ENCODE peak calls at places on chromosomes 11 and 22, in eight cellular contexts. One of them, this sample, is unnamed.

GRCh38 chr11:43931717-43932039 is 10.8 kb upstream of the C11orf96 start:
- DNase-seq in tibial nerve: no peak
- DNase-seq in D721Med: no peak
- DNase-seq in HFFc6: no peak
- DNase-seq in neural progenitor cell: peak; percentile 57
- DNase-seq in uterus: no peak
- DNase-seq in astrocyte of the spinal cord: no peak
- DNase-seq in fibroblast of the aortic adventitia: no peak
- DNase-seq in this sample: peak; percentile 70

GRCh38 chr11:11813288-11813962 is 28.3 kb upstream of the USP47 start:
- DNase-seq in tibial nerve: no peak
- DNase-seq in D721Med: no peak
- DNase-seq in HFFc6: peak; percentile 92
- DNase-seq in neural progenitor cell: no peak
- DNase-seq in uterus: peak; percentile 34
- DNase-seq in astrocyte of the spinal cord: peak; percentile 87
- DNase-seq in fibroblast of the aortic adventitia: peak; percentile 94
- DNase-seq in this sample: peak; percentile 94

GRCh38 chr11:83070878-83071640 is 638 bp downstream of the RAB30 start:
- DNase-seq in tibial nerve: peak; percentile 22
- DNase-seq in D721Med: no peak
- DNase-seq in HFFc6: no peak
- DNase-seq in neural progenitor cell: peak; percentile 60
- DNase-seq in uterus: peak; percentile 66
- DNase-seq in astrocyte of the spinal cord: peak; percentile 44
- DNase-seq in fibroblast of the aortic adventitia: peak; percentile 41
- DNase-seq in this sample: no peak

GRCh38 chr22:21766933-21767462 is 31.4 kb upstream of the YPEL1 start:
- DNase-seq in tibial nerve: no peak
- DNase-seq in D721Med: no peak
- DNase-seq in HFFc6: no peak
- DNase-seq in neural progenitor cell: no peak
- DNase-seq in uterus: no peak
- DNase-seq in astrocyte of the spinal cord: no peak
- DNase-seq in fibroblast of the aortic adventitia: no peak
- DNase-seq in this sample: no peak

GRCh38 chr11:66835762-66836405 is 7.4 kb upstream of the RCE1 start:
- DNase-seq in tibial nerve: no peak
- DNase-seq in D721Med: no peak
- DNase-seq in HFFc6: peak; percentile 38
- DNase-seq in neural progenitor cell: no peak
- DNase-seq in uterus: no peak
- DNase-seq in astrocyte of the spinal cord: peak; percentile 47
- DNase-seq in fibroblast of the aortic adventitia: peak; percentile 84
- DNase-seq in this sample: peak; percentile 37

GRCh38 chr11:64000026-64000739 is 13.9 kb downstream of the OTUB1 start:
- DNase-seq in tibial nerve: peak; percentile 49
- DNase-seq in D721Med: no peak
- DNase-seq in HFFc6: peak; percentile 22
- DNase-seq in neural progenitor cell: peak; percentile 91
- DNase-seq in uterus: peak; percentile 74
- DNase-seq in astrocyte of the spinal cord: peak; percentile 65
- DNase-seq in fibroblast of the aortic adventitia: peak; percentile 68
- DNase-seq in this sample: peak; percentile 100

GRCh38 chr11:35377262-35377661 is 42.1 kb downstream of the SLC1A2 start:
- DNase-seq in tibial nerve: no peak
- DNase-seq in D721Med: no peak
- DNase-seq in HFFc6: no peak
- DNase-seq in neural progenitor cell: no peak
- DNase-seq in uterus: no peak
- DNase-seq in astrocyte of the spinal cord: no peak
- DNase-seq in fibroblast of the aortic adventitia: no peak
- DNase-seq in this sample: no peak

GRCh38 chr11:68002575-68002942 is 1.3 kb downstream of the UNC93B1 start:
- DNase-seq in tibial nerve: no peak
- DNase-seq in D721Med: no peak
- DNase-seq in HFFc6: no peak
- DNase-seq in neural progenitor cell: no peak
- DNase-seq in uterus: no peak
- DNase-seq in astrocyte of the spinal cord: no peak
- DNase-seq in fibroblast of the aortic adventitia: no peak
- DNase-seq in this sample: peak; percentile 45

GRCh38 chr11:108994887-108995286 is 330.0 kb downstream of the DDX10 start:
- DNase-seq in tibial nerve: no peak
- DNase-seq in D721Med: no peak
- DNase-seq in HFFc6: no peak
- DNase-seq in neural progenitor cell: no peak
- DNase-seq in uterus: no peak
- DNase-seq in astrocyte of the spinal cord: no peak
- DNase-seq in fibroblast of the aortic adventitia: no peak
- DNase-seq in this sample: no peak

GRCh38 chr11:43944761-43945311 is 2.4 kb downstream of the C11orf96 start:
- DNase-seq in tibial nerve: peak; percentile 70
- DNase-seq in D721Med: peak; percentile 67
- DNase-seq in HFFc6: no peak
- DNase-seq in neural progenitor cell: peak; percentile 58
- DNase-seq in uterus: peak; percentile 76
- DNase-seq in astrocyte of the spinal cord: no peak
- DNase-seq in fibroblast of the aortic adventitia: no peak
- DNase-seq in this sample: peak; percentile 93

GRCh38 chr11:117642396-117642795 is 154.6 kb downstream of the DSCAML1 start:
- DNase-seq in tibial nerve: no peak
- DNase-seq in D721Med: no peak
- DNase-seq in HFFc6: no peak
- DNase-seq in neural progenitor cell: no peak
- DNase-seq in uterus: no peak
- DNase-seq in astrocyte of the spinal cord: no peak
- DNase-seq in fibroblast of the aortic adventitia: no peak
- DNase-seq in this sample: no peak

GRCh38 chr11:82942376-82942775 is 40.8 kb downstream of the DDIAS start:
- DNase-seq in tibial nerve: no peak
- DNase-seq in D721Med: no peak
- DNase-seq in HFFc6: no peak
- DNase-seq in neural progenitor cell: no peak
- DNase-seq in uterus: no peak
- DNase-seq in astrocyte of the spinal cord: no peak
- DNase-seq in fibroblast of the aortic adventitia: no peak
- DNase-seq in this sample: no peak

GRCh38 chr11:119172513-119172912 is 4.0 kb downstream of the NLRX1 start:
- DNase-seq in tibial nerve: no peak
- DNase-seq in D721Med: no peak
- DNase-seq in HFFc6: no peak
- DNase-seq in neural progenitor cell: no peak
- DNase-seq in uterus: no peak
- DNase-seq in astrocyte of the spinal cord: no peak
- DNase-seq in fibroblast of the aortic adventitia: no peak
- DNase-seq in this sample: peak; percentile 88

GRCh38 chr11:119166368-119167076 is 2.0 kb upstream of the NLRX1 start:
- DNase-seq in tibial nerve: no peak
- DNase-seq in D721Med: no peak
- DNase-seq in HFFc6: peak; percentile 38
- DNase-seq in neural progenitor cell: no peak
- DNase-seq in uterus: no peak
- DNase-seq in astrocyte of the spinal cord: peak; percentile 28
- DNase-seq in fibroblast of the aortic adventitia: peak; percentile 30
- DNase-seq in this sample: peak; percentile 93

GRCh38 chr11:119168471-119169271 is at the start of gene NLRX1:
- DNase-seq in tibial nerve: peak; percentile 58
- DNase-seq in D721Med: peak; percentile 76
- DNase-seq in HFFc6: peak; percentile 72
- DNase-seq in neural progenitor cell: peak; percentile 90
- DNase-seq in uterus: peak; percentile 80
- DNase-seq in astrocyte of the spinal cord: peak; percentile 81
- DNase-seq in fibroblast of the aortic adventitia: peak; percentile 82
- DNase-seq in this sample: peak; percentile 99

GRCh38 chr11:119167933-119168332 is 592 bp upstream of the NLRX1 start:
- DNase-seq in tibial nerve: no peak
- DNase-seq in D721Med: no peak
- DNase-seq in HFFc6: no peak
- DNase-seq in neural progenitor cell: no peak
- DNase-seq in uterus: no peak
- DNase-seq in astrocyte of the spinal cord: no peak
- DNase-seq in fibroblast of the aortic adventitia: no peak
- DNase-seq in this sample: peak; percentile 89

GRCh38 chr11:119169272-119169719 is 771 bp downstream of the NLRX1 start:
- DNase-seq in tibial nerve: no peak
- DNase-seq in D721Med: no peak
- DNase-seq in HFFc6: no peak
- DNase-seq in neural progenitor cell: peak; percentile 58
- DNase-seq in uterus: peak; percentile 60
- DNase-seq in astrocyte of the spinal cord: peak; percentile 29
- DNase-seq in fibroblast of the aortic adventitia: peak; percentile 35
- DNase-seq in this sample: peak; percentile 94
- TF ChIP-seq CTCF in tibial nerve: no peak
- TF ChIP-seq CTCF in D721Med: no peak
- TF ChIP-seq CTCF in HFFc6: no peak
- TF ChIP-seq CTCF in neural progenitor cell: no peak
- TF ChIP-seq CTCF in uterus: no peak
- TF ChIP-seq CTCF in astrocyte of the spinal cord: no peak
- TF ChIP-seq CTCF in fibroblast of the aortic adventitia: no peak
- TF ChIP-seq CTCF in this sample: no peak

DNA sequence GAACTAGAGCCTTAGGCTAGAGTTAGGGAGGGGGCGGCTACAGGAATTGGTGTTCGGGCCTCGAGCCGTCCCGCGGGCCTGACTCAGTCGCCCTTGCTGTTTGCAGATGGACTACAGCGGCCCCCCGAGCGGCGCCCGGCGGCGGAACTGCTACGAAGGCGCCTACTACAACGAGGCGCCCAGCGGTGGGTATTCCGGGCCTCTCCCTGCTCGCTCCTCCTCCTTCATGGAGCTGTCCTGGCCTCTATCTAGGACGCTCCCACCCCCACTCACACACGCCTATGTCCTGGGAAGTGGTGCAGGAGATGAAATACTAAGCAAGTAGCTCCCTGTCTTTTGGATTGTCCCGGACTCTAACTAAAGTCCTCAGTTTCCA is 1.4 kb downstream of the MYOD1 start:
- DNase-seq in tibial nerve: no peak
- DNase-seq in D721Med: no peak
- DNase-seq in HFFc6: no peak
- DNase-seq in neural progenitor cell: peak; percentile 56
- DNase-seq in uterus: no peak
- DNase-seq in astrocyte of the spinal cord: no peak
- DNase-seq in fibroblast of the aortic adventitia: no peak
- DNase-seq in this sample: peak; percentile 80
- TF ChIP-seq CTCF in tibial nerve: no peak
- TF ChIP-seq CTCF in D721Med: no peak
- TF ChIP-seq CTCF in HFFc6: no peak
- TF ChIP-seq CTCF in neural progenitor cell: no peak
- TF ChIP-seq CTCF in uterus: no peak
- TF ChIP-seq CTCF in astrocyte of the spinal cord: no peak
- TF ChIP-seq CTCF in fibroblast of the aortic adventitia: no peak
- TF ChIP-seq CTCF in this sample: no peak

GRCh38 chr22:26438006-26438405 is 8.9 kb downstream of the ASPHD2 start:
- DNase-seq in tibial nerve: no peak
- DNase-seq in D721Med: no peak
- DNase-seq in HFFc6: no peak
- DNase-seq in neural progenitor cell: peak; percentile 23
- DNase-seq in uterus: no peak
- DNase-seq in astrocyte of the spinal cord: no peak
- DNase-seq in fibroblast of the aortic adventitia: no peak
- DNase-seq in this sample: no peak
- TF ChIP-seq CTCF in tibial nerve: no peak
- TF ChIP-seq CTCF in D721Med: no peak
- TF ChIP-seq CTCF in HFFc6: no peak
- TF ChIP-seq CTCF in neural progenitor cell: peak; percentile 8
- TF ChIP-seq CTCF in uterus: no peak
- TF ChIP-seq CTCF in astrocyte of the spinal cord: no peak
- TF ChIP-seq CTCF in fibroblast of the aortic adventitia: no peak
- TF ChIP-seq CTCF in this sample: no peak

GRCh38 chr22:23862103-23862502 is 4.4 kb downstream of the SLC2A11 start:
- DNase-seq in tibial nerve: no peak
- DNase-seq in D721Med: no peak
- DNase-seq in HFFc6: peak; percentile 36
- DNase-seq in neural progenitor cell: peak; percentile 68
- DNase-seq in uterus: no peak
- DNase-seq in astrocyte of the spinal cord: peak; percentile 39
- DNase-seq in fibroblast of the aortic adventitia: peak; percentile 63
- DNase-seq in this sample: peak; percentile 90
- TF ChIP-seq CTCF in tibial nerve: no peak
- TF ChIP-seq CTCF in D721Med: peak; percentile 82
- TF ChIP-seq CTCF in HFFc6: peak; percentile 79
- TF ChIP-seq CTCF in neural progenitor cell: peak; percentile 64
- TF ChIP-seq CTCF in uterus: peak; percentile 8
- TF ChIP-seq CTCF in astrocyte of the spinal cord: peak; percentile 80
- TF ChIP-seq CTCF in fibroblast of the aortic adventitia: peak; percentile 76
- TF ChIP-seq CTCF in this sample: peak; percentile 70

GRCh38 chr11:34356130-34356529 is 1.7 kb downstream of the ABTB2 start:
- DNase-seq in tibial nerve: no peak
- DNase-seq in D721Med: no peak
- DNase-seq in HFFc6: no peak
- DNase-seq in neural progenitor cell: peak; percentile 44
- DNase-seq in uterus: no peak
- DNase-seq in astrocyte of the spinal cord: no peak
- DNase-seq in fibroblast of the aortic adventitia: no peak
- DNase-seq in this sample: no peak
- TF ChIP-seq CTCF in tibial nerve: no peak
- TF ChIP-seq CTCF in D721Med: peak; percentile 24
- TF ChIP-seq CTCF in HFFc6: no peak
- TF ChIP-seq CTCF in neural progenitor cell: peak; percentile 37
- TF ChIP-seq CTCF in uterus: no peak
- TF ChIP-seq CTCF in astrocyte of the spinal cord: peak; percentile 18
- TF ChIP-seq CTCF in fibroblast of the aortic adventitia: no peak
- TF ChIP-seq CTCF in this sample: no peak

GRCh38 chr22:28741758-28742561 is at the start of the genes CHEK2 and HSCB:
- DNase-seq in tibial nerve: peak; percentile 98
- DNase-seq in D721Med: peak; percentile 40
- DNase-seq in HFFc6: peak; percentile 98
- DNase-seq in neural progenitor cell: peak; percentile 99
- DNase-seq in uterus: peak; percentile 98
- DNase-seq in astrocyte of the spinal cord: peak; percentile 99
- DNase-seq in fibroblast of the aortic adventitia: peak; percentile 99
- DNase-seq in this sample: peak; percentile 98
- TF ChIP-seq CTCF in tibial nerve: peak; percentile 47
- TF ChIP-seq CTCF in D721Med: peak; percentile 21
- TF ChIP-seq CTCF in HFFc6: peak; percentile 36
- TF ChIP-seq CTCF in neural progenitor cell: peak; percentile 40
- TF ChIP-seq CTCF in uterus: no peak
- TF ChIP-seq CTCF in astrocyte of the spinal cord: no peak
- TF ChIP-seq CTCF in fibroblast of the aortic adventitia: peak; percentile 13
- TF ChIP-seq CTCF in this sample: no peak

DNA sequence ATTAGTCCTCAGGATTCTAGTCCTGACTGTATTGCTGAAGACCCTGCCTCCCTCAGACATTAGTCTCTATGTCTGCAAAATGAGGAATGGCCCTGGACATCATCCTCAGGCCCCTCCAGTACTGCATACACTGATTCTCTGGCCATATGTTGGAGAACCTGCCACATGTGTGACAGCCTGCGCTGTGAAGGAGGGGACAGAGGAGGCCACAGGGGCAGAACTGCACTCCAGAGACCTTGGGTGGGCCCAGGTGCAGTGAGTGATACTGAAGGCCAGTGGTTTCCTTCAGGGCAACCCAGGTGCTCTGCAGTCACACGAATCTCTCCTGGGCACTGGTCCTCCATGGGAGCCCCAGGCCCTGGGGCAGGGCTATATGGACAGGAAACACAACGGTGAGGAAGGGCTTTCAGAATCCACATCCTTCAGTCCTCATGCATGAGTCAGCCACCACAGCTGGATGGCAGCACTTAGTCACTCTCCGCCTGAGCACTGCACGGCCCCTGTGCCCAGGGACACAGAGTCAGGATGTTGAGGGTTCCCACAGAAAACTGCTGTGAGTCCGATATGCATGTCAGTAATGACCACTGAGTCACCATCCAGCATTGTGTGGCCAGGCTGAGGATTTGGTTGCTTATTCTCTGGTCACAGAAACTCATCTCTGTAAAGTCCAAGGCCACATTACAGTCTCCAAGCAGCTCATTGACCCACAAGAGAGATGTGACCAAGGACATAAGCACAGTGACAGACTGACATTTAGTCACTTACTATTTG is 39.7 kb downstream of the ME3 start:
- DNase-seq in tibial nerve: no peak
- DNase-seq in D721Med: no peak
- DNase-seq in HFFc6: peak; percentile 95
- DNase-seq in neural progenitor cell: peak; percentile 40
- DNase-seq in uterus: no peak
- DNase-seq in astrocyte of the spinal cord: peak; percentile 97
- DNase-seq in fibroblast of the aortic adventitia: peak; percentile 85
- DNase-seq in this sample: peak; percentile 76
- TF ChIP-seq CTCF in tibial nerve: peak; percentile 39
- TF ChIP-seq CTCF in D721Med: no peak
- TF ChIP-seq CTCF in HFFc6: peak; percentile 49
- TF ChIP-seq CTCF in neural progenitor cell: peak; percentile 33
- TF ChIP-seq CTCF in uterus: no peak
- TF ChIP-seq CTCF in astrocyte of the spinal cord: peak; percentile 37
- TF ChIP-seq CTCF in fibroblast of the aortic adventitia: peak; percentile 40
- TF ChIP-seq CTCF in this sample: peak; percentile 20

This sample was measured in osteoblast.